ENCODE peak calls at places on chromosome 6, in ten cellular contexts. S, I, P, J, F, U, T, O, K and D are unnamed samples.

GRCh38 chr6:154893927-154894326 is 101.2 kb upstream of the TIAM2 start:
- DNase-seq in J (no peak), I (no peak), K (no peak), T (no peak), S (no peak), F (no peak), P (no peak), O (no peak), U (no peak), D (no peak)

GRCh38 chr6:42297661-42298060 is 80.0 kb upstream of the MRPS10 start:
- DNase-seq in I (no peak), K (no peak), T (no peak), U (no peak), S (no peak), P (no peak), O (no peak), F (no peak), J (no peak), D (no peak)

GRCh38 chr6:37103169-37104039 is 66.5 kb upstream of the PIM1 start:
- DNase-seq in S (peak; percentile 96), K (peak; percentile 30), P (peak; percentile 96), J (peak; percentile 53), T (peak; percentile 55), I (peak; percentile 86), F (no peak), U (peak; percentile 78), O (peak; percentile 53), D (no peak)

GRCh38 chr6:87518453-87518852 is 45.7 kb downstream of the SLC35A1 start:
- DNase-seq in P (no peak), O (no peak), T (no peak), J (no peak), U (no peak), I (no peak), K (no peak), S (no peak), F (no peak), D (no peak)

GRCh38 chr6:12265795-12266194 is 24.4 kb upstream of the EDN1 start:
- DNase-seq in O (no peak), K (no peak), F (no peak), P (no peak), J (no peak), S (no peak), I (no peak), T (no peak), U (no peak), D (no peak)

GRCh38 chr6:151409260-151409659 is 17.9 kb upstream of the ZBTB2 start:
- DNase-seq in T (peak; percentile 39), F (no peak), I (no peak), O (peak; percentile 38), P (no peak), J (no peak), S (no peak), U (no peak), K (no peak), D (no peak)

GRCh38 chr6:68572525-68572924 is 62.6 kb upstream of the ADGRB3 start:
- DNase-seq in S (no peak), U (no peak), O (peak; percentile 45), K (peak; percentile 19), P (peak; percentile 70), T (peak; percentile 41), J (peak; percentile 23), I (no peak), F (no peak), D (no peak)

GRCh38 chr6:42394881-42395620 is 56.7 kb downstream of the TRERF1 start:
- DNase-seq in P (no peak), U (no peak), S (no peak), J (no peak), O (no peak), F (no peak), I (peak; percentile 84), K (no peak), T (no peak), D (no peak)

GRCh38 chr6:42520786-42521607 is 42.8 kb upstream of the UBR2 start:
- DNase-seq in P (no peak), U (no peak), O (peak; percentile 25), F (no peak), K (peak; percentile 36), J (no peak), I (no peak), S (no peak), T (no peak), D (no peak)

GRCh38 chr6:47308674-47309325 is 905 bp downstream of the TNFRSF21 start:
- DNase-seq in K (peak; percentile 27), U (no peak), F (no peak), S (peak; percentile 32), I (peak; percentile 78), J (peak; percentile 38), P (peak; percentile 31), O (no peak), T (peak; percentile 53), D (no peak)

GRCh38 chr6:157172088-157172768 is 151.1 kb downstream of the TMEM242 start:
- DNase-seq in K (no peak), P (no peak), I (no peak), U (no peak), O (no peak), F (no peak), T (no peak), J (no peak), S (no peak), D (no peak)

GRCh38 chr6:106453756-106454367 is 93.3 kb downstream of the CRYBG1 start:
- DNase-seq in O (no peak), J (no peak), T (no peak), U (no peak), I (no peak), P (no peak), F (no peak), K (no peak), S (no peak), D (no peak)

GRCh38 chr6:170210651-170211403 is 80.1 kb downstream of the DLL1 start:
- DNase-seq in J (no peak), S (no peak), T (no peak), I (no peak), O (no peak), F (no peak), U (no peak), K (no peak), P (no peak), D (no peak)

GRCh38 chr6:109143191-109143590 is 47.9 kb downstream of the CEP57L1 start:
- DNase-seq in P (no peak), S (no peak), I (no peak), O (no peak), F (peak; percentile 20), J (no peak), T (no peak), U (no peak), K (no peak), D (no peak)

GRCh38 chr6:31143148-31143547 is 4.3 kb upstream of the PSORS1C2 start:
- DNase-seq in F (peak; percentile 32), T (no peak), S (no peak), P (no peak), I (no peak), J (peak; percentile 38), U (peak; percentile 83), K (no peak), O (no peak), D (no peak)

GRCh38 chr6:14129572-14129971 is 12.0 kb downstream of the CD83 start:
- DNase-seq in I (no peak), F (peak; percentile 49), K (peak; percentile 26), P (peak; percentile 79), U (peak; percentile 54), S (no peak), O (peak; percentile 49), T (peak; percentile 42), J (peak; percentile 77), D (no peak)
- TF ChIP-seq CTCF in I (peak; percentile 30), F (peak; percentile 66), K (peak; percentile 57), P (peak; percentile 91), U (peak; percentile 46), S (no peak), O (peak; percentile 33), T (peak; percentile 58), J (peak; percentile 77), D (no peak)

DNA sequence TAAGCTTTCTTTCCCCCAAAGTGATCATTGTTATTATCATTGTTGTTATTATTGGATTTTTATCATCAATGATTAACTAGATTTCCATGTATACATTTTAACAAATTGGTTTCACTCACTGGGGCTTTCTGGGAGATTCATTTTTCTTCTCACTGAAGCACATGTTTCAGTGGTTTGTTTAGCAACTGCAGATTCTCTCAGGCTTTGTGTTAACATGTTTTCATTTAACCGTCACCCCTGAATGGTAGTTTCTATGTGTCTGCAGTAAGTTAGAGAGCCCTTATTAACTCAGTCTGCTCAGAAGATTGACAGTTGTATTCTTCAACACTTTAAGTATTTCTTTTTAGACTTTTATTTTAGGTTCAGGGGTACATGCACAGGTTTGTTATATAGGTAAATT is 12.4 kb downstream of the ZKSCAN4 start:
- DNase-seq in J (no peak), K (no peak), I (no peak), T (no peak), F (no peak), U (no peak), P (no peak), O (peak; percentile 31), S (no peak), D (no peak)
- TF ChIP-seq CTCF in J (no peak), K (no peak), I (no peak), T (no peak), F (no peak), U (no peak), P (no peak), O (no peak), S (no peak), D (no peak)

GRCh38 chr6:73372516-73372915 is 2.8 kb upstream of the OOEP start:
- DNase-seq in U (no peak), F (no peak), T (no peak), S (no peak), I (no peak), P (no peak), K (no peak), J (no peak), O (no peak), D (no peak)

GRCh38 chr6:73382462-73383113 is 12.0 kb upstream of the DDX43 start:
- DNase-seq in F (no peak), I (no peak), O (no peak), U (no peak), P (no peak), S (no peak), K (no peak), J (no peak), T (no peak), D (no peak)

GRCh38 chr6:73375216-73375615 is 5.5 kb upstream of the OOEP start:
- DNase-seq in O (no peak), F (no peak), K (no peak), I (no peak), J (no peak), P (no peak), S (no peak), T (no peak), U (no peak), D (no peak)

GRCh38 chr6:73371984-73372383 is 2.3 kb upstream of the OOEP start:
- DNase-seq in F (no peak), O (no peak), S (no peak), J (no peak), T (no peak), P (no peak), K (no peak), U (no peak), I (no peak), D (no peak)

GRCh38 chr6:73377225-73377624 is 7.5 kb upstream of the OOEP start:
- DNase-seq in I (no peak), S (no peak), U (no peak), O (no peak), K (no peak), P (no peak), T (peak; percentile 9), F (no peak), J (no peak), D (no peak)
- TF ChIP-seq CTCF in I (no peak), S (no peak), U (no peak), O (no peak), K (no peak), P (no peak), T (no peak), F (no peak), J (no peak), D (no peak)

GRCh38 chr6:135002229-135002844 is 52.3 kb downstream of the HBS1L start:
- DNase-seq in S (no peak), K (peak; percentile 24), F (no peak), P (peak; percentile 20), J (peak; percentile 23), T (peak; percentile 7), I (no peak), U (no peak), O (peak; percentile 7), D (no peak)
- TF ChIP-seq CTCF in S (peak; percentile 42), K (peak; percentile 65), F (peak; percentile 76), P (peak; percentile 66), J (peak; percentile 65), T (peak; percentile 53), I (peak; percentile 52), U (peak; percentile 16), O (no peak), D (no peak)